ENCODE peak calls at places on chromosome 18, in four cellular contexts. Z, I, M and Y are unnamed samples. For H3K27me3, the result is how much of the 10 kb centered on the place peaks cover.

GRCh38 chr18:42742474-42742873 is 373.0 kb downstream of the RIT2 start:
- DNase-seq in Z (no peak), M (no peak), I (no peak), Y (peak)

GRCh38 chr18:71105078-71105819 is 816.4 kb downstream of the SOCS6 start:
- DNase-seq in Z (no peak), I (no peak), M (no peak), Y (peak)

GRCh38 chr18:29140590-29140989 is 963.7 kb upstream of the CDH2 start:
- DNase-seq in Z (no peak), M (no peak), I (no peak), Y (no peak)

GRCh38 chr18:32093523-32093922 is 1.8 kb downstream of the RNF138 start:
- DNase-seq in I (no peak), M (no peak), Z (no peak), Y (no peak)

GRCh38 chr18:13159579-13159978 is 59.0 kb upstream of the LDLRAD4 start:
- DNase-seq in M (no peak), Z (no peak), I (no peak), Y (peak)

GRCh38 chr18:32548688-32549087 is 78.0 kb upstream of the GAREM1 start:
- DNase-seq in I (no peak), Z (no peak), M (no peak), Y (peak)

GRCh38 chr18:5237083-5237722 is 40.1 kb upstream of the AKAIN1 start:
- DNase-seq in M (no peak), I (peak), Z (no peak), Y (no peak)

GRCh38 chr18:43563780-43564179 is 286.5 kb upstream of the SYT4 start:
- DNase-seq in M (no peak), Z (peak), I (no peak), Y (peak)

GRCh38 chr18:51427012-51427411 is 229.5 kb upstream of the MEX3C start:
- DNase-seq in Z (no peak), M (no peak), I (no peak), Y (no peak)

GRCh38 chr18:3027301-3027700 is 14.4 kb upstream of the LPIN2 start:
- DNase-seq in M (no peak), I (no peak), Z (no peak), Y (no peak)

GRCh38 chr18:70074091-70074490 is 126.4 kb upstream of the CD226 start:
- DNase-seq in I (no peak), Z (no peak), M (no peak), Y (no peak)

GRCh38 chr18:12014091-12014490 is 32.8 kb downstream of the IMPA2 start:
- DNase-seq in I (no peak), Z (no peak), M (no peak), Y (no peak)
- H3K27ac ChIP-seq in I (peak), Z (peak), M (no peak), Y (no peak)

GRCh38 chr18:910247-910646 is 5.6 kb downstream of the ADCYAP1 start:
- DNase-seq in M (no peak), Z (no peak), I (no peak), Y (no peak)
- H3K27me3 ChIP-seq in M (half or more), Z (under half), I (under half), Y (half or more)

GRCh38 chr18:47035156-47035671 is at the start of gene ELOA2:
- DNase-seq in M (no peak), I (no peak), Z (peak), Y (no peak)

GRCh38 chr18:47036927-47037605 is 1.6 kb upstream of the ELOA2 start:
- DNase-seq in I (no peak), Z (no peak), M (no peak), Y (no peak)

GRCh38 chr18:47040982-47041381 is 5.6 kb upstream of the ELOA2 start:
- DNase-seq in M (no peak), Z (no peak), I (no peak), Y (no peak)

GRCh38 chr18:47032945-47033344 is 2.5 kb downstream of the ELOA2 start:
- DNase-seq in Z (no peak), M (no peak), I (no peak), Y (no peak)

DNA sequence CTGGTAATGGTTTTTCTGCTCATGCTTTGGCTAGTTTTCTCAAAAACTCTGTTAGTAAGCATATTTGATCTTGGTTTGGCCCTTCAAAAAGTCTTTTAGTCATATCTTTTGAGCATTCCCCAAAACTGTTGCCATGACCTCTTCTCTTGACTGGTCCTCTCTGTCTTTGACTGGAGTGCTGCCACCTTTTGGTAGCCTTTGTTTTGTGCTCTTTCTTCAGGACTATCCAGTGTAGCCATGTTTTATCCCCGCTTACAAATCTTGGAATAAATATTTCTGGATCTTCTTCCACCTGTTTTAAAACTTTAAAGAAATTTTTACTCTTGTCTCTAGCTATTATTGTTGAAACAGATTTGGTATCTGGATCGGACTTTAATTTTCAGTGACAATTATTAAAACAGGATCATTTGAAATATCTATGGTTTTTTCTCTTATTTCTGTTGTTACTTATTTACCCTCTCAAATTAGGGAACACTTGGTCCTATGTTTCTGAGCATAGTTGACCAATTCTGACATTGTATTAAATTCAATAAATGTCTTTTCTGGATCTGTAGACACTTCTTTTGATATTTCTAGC is 965 bp upstream of the ELOA2 start:
- DNase-seq in Z (no peak), M (no peak), I (no peak), Y (peak)
- TF ChIP-seq CTCF in Z (no peak), M (peak), I (no peak), Y (peak)

DNA sequence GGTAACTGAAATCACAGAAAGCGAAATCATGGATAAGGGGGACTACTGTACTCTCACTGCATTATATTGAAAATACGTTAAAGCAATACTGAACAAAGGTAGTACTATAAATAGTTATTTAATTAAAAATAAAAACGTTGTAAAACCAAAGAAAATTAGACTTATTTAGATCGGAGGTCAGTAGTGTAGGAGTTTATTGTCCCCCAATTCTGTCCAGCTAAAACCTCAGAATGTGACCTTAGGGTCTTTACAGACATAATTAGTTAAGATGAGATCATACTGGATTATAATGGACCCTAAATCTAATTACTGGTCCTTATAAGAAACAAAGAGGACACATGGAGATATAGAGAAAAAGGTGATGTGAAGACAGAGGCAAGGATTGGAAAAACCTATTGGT is 95.3 kb downstream of the PHLPP1 start:
- DNase-seq in Z (no peak), M (no peak), I (no peak), Y (no peak)
- H3K27ac ChIP-seq in Z (no peak), M (no peak), I (no peak), Y (no peak)

DNA sequence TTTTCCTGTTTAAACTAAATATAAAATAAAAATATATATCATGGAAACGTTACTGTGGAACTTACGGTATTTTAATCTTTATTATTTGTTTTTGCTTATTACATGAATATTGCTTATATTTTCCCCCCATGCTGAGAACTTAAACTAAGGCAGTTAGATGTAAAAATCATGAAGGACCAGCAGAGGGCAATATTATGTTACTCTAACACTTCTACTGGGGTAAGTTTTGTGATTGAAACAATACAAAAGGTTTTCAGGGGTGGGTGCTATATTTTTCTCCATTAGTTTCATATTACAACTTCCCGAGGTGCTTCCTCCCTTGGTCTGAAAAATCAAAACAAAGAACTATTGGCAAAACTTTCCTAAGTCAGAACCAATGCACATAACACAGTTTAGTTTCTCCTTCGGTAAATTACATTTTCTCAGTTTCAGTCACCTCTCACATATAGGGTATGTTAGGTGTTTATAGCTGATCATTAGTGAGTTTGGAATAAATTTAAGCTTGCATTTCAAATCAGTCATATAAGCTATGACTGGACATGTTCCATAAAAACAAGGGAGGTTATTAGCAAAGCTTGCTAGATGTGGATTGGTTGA is 54.8 kb downstream of the ZNF407 start:
- DNase-seq in M (no peak), Z (no peak), I (no peak), Y (no peak)
- H3K27me3 ChIP-seq in M (under half), Z (under half), I (under half), Y (under half)